ENCODE peak calls at places on chromosomes 2 and 18, in four cellular contexts. One of them, this sample, is unnamed.

GRCh38 chr2:129396980-129397599 is 582.4 kb upstream of the RAB6C start:
- DNase-seq in hepatocyte: peak
- DNase-seq in uterus: no peak
- DNase-seq in left ventricle myocardium inferior: no peak
- DNase-seq in this sample: no peak

GRCh38 chr2:133676392-133677130 is 108.3 kb upstream of the NCKAP5 start:
- DNase-seq in left ventricle myocardium inferior: no peak
- DNase-seq in uterus: no peak
- DNase-seq in hepatocyte: no peak
- DNase-seq in this sample: no peak

GRCh38 chr2:45170191-45170975 is 161.1 kb upstream of the SIX2 start:
- DNase-seq in hepatocyte: no peak
- DNase-seq in left ventricle myocardium inferior: no peak
- DNase-seq in uterus: no peak
- DNase-seq in this sample: no peak

GRCh38 chr2:176818653-176819052 is 393.9 kb upstream of the HNRNPA3 start:
- DNase-seq in uterus: peak
- DNase-seq in left ventricle myocardium inferior: no peak
- DNase-seq in hepatocyte: no peak
- DNase-seq in this sample: no peak

GRCh38 chr2:55364189-55365055 is 55.2 kb downstream of the CCDC88A start:
- DNase-seq in uterus: peak
- DNase-seq in left ventricle myocardium inferior: no peak
- DNase-seq in hepatocyte: no peak
- DNase-seq in this sample: no peak

GRCh38 chr18:79988079-79988924 is at the start of gene TXNL4A:
- DNase-seq in hepatocyte: peak
- DNase-seq in left ventricle myocardium inferior: peak
- DNase-seq in uterus: peak
- DNase-seq in this sample: peak

GRCh38 chr2:60746318-60746717 is 9.8 kb upstream of the PAPOLG start:
- DNase-seq in hepatocyte: no peak
- DNase-seq in left ventricle myocardium inferior: no peak
- DNase-seq in uterus: no peak
- DNase-seq in this sample: no peak

GRCh38 chr18:59540356-59540755 is 156.9 kb downstream of the CCBE1 start:
- DNase-seq in hepatocyte: no peak
- DNase-seq in uterus: no peak
- DNase-seq in left ventricle myocardium inferior: no peak
- DNase-seq in this sample: no peak

GRCh38 chr2:187915810-187916209 is 361.6 kb upstream of the TFPI start:
- DNase-seq in uterus: no peak
- DNase-seq in left ventricle myocardium inferior: no peak
- DNase-seq in hepatocyte: no peak
- DNase-seq in this sample: no peak

GRCh38 chr2:74206180-74206688 is 7.8 kb downstream of the MTHFD2 start:
- DNase-seq in left ventricle myocardium inferior: no peak
- DNase-seq in uterus: no peak
- DNase-seq in hepatocyte: peak
- DNase-seq in this sample: peak

GRCh38 chr2:128439231-128440086 is 120.8 kb upstream of the HS6ST1 start:
- DNase-seq in hepatocyte: no peak
- DNase-seq in uterus: peak
- DNase-seq in left ventricle myocardium inferior: peak
- DNase-seq in this sample: peak

GRCh38 chr2:35468271-35468670 is 887.3 kb upstream of the CRIM1 start:
- DNase-seq in hepatocyte: no peak
- DNase-seq in uterus: no peak
- DNase-seq in left ventricle myocardium inferior: no peak
- DNase-seq in this sample: no peak

GRCh38 chr18:33914399-33914798 is 310.3 kb downstream of the NOL4 start:
- DNase-seq in left ventricle myocardium inferior: no peak
- DNase-seq in uterus: no peak
- DNase-seq in hepatocyte: no peak
- DNase-seq in this sample: no peak

GRCh38 chr2:59585657-59586056 is 967.8 kb downstream of the BCL11A start:
- DNase-seq in left ventricle myocardium inferior: no peak
- DNase-seq in hepatocyte: peak
- DNase-seq in uterus: no peak
- DNase-seq in this sample: no peak

GRCh38 chr2:44772670-44773378 is 168.7 kb upstream of the SIX3 start:
- DNase-seq in uterus: no peak
- DNase-seq in left ventricle myocardium inferior: no peak
- DNase-seq in hepatocyte: no peak
- DNase-seq in this sample: no peak

GRCh38 chr2:106982350-106982749 is 96.4 kb upstream of the ST6GAL2 start:
- DNase-seq in uterus: no peak
- DNase-seq in hepatocyte: no peak
- DNase-seq in left ventricle myocardium inferior: no peak
- DNase-seq in this sample: no peak

GRCh38 chr2:25159947-25160346 is 8.4 kb downstream of the POMC start:
- DNase-seq in left ventricle myocardium inferior: no peak
- DNase-seq in hepatocyte: peak
- DNase-seq in uterus: no peak
- DNase-seq in this sample: no peak

GRCh38 chr2:75606851-75607798 is 39.5 kb upstream of the MRPL19 start:
- DNase-seq in left ventricle myocardium inferior: no peak
- DNase-seq in uterus: no peak
- DNase-seq in hepatocyte: no peak
- DNase-seq in this sample: no peak

GRCh38 chr2:73043978-73044832 is 27.3 kb downstream of the SFXN5 start:
- DNase-seq in uterus: no peak
- DNase-seq in left ventricle myocardium inferior: no peak
- DNase-seq in hepatocyte: no peak
- DNase-seq in this sample: peak

GRCh38 chr18:56789004-56789888 is 138.1 kb downstream of the WDR7 start:
- DNase-seq in left ventricle myocardium inferior: no peak
- DNase-seq in hepatocyte: peak
- DNase-seq in uterus: no peak
- DNase-seq in this sample: no peak

GRCh38 chr2:119263656-119264055 is 40.0 kb downstream of the STEAP3 start:
- DNase-seq in hepatocyte: no peak
- DNase-seq in left ventricle myocardium inferior: no peak
- DNase-seq in uterus: no peak
- DNase-seq in this sample: no peak

GRCh38 chr18:7566587-7567486 is at the start of gene PTPRM:
- DNase-seq in left ventricle myocardium inferior: peak
- DNase-seq in uterus: peak
- DNase-seq in hepatocyte: peak
- DNase-seq in this sample: peak

GRCh38 chr18:13070460-13070859 is 79.3 kb downstream of the CEP192 start:
- DNase-seq in uterus: no peak
- DNase-seq in hepatocyte: peak
- DNase-seq in left ventricle myocardium inferior: peak
- DNase-seq in this sample: no peak

GRCh38 chr2:219576505-219577388 is 4.6 kb downstream of the INHA start:
- DNase-seq in left ventricle myocardium inferior: no peak
- DNase-seq in uterus: no peak
- DNase-seq in hepatocyte: peak
- DNase-seq in this sample: no peak

GRCh38 chr2:50691518-50691917 is 340.4 kb downstream of the NRXN1 start:
- DNase-seq in uterus: no peak
- DNase-seq in hepatocyte: no peak
- DNase-seq in left ventricle myocardium inferior: no peak
- DNase-seq in this sample: no peak

GRCh38 chr2:50491541-50492114 is 540.3 kb downstream of the NRXN1 start:
- DNase-seq in hepatocyte: peak
- DNase-seq in left ventricle myocardium inferior: no peak
- DNase-seq in uterus: no peak
- DNase-seq in this sample: no peak

GRCh38 chr2:127706215-127706990 is 5.1 kb downstream of the SFT2D3 start:
- DNase-seq in hepatocyte: no peak
- DNase-seq in left ventricle myocardium inferior: no peak
- DNase-seq in uterus: no peak
- DNase-seq in this sample: no peak

GRCh38 chr2:112108238-112108832 is 29.9 kb upstream of the FBLN7 start:
- DNase-seq in uterus: no peak
- DNase-seq in left ventricle myocardium inferior: no peak
- DNase-seq in hepatocyte: no peak
- DNase-seq in this sample: no peak

GRCh38 chr2:11764359-11764758 is 17.9 kb downstream of the LPIN1 start:
- DNase-seq in left ventricle myocardium inferior: peak
- DNase-seq in uterus: no peak
- DNase-seq in hepatocyte: no peak
- DNase-seq in this sample: peak

GRCh38 chr2:208064220-208064951 is 39.1 kb upstream of the PLEKHM3 start:
- DNase-seq in hepatocyte: no peak
- DNase-seq in left ventricle myocardium inferior: no peak
- DNase-seq in uterus: no peak
- DNase-seq in this sample: no peak

GRCh38 chr2:186460465-186460864 is 25.6 kb upstream of the ZC3H15 start:
- DNase-seq in hepatocyte: peak
- DNase-seq in left ventricle myocardium inferior: no peak
- DNase-seq in uterus: no peak
- DNase-seq in this sample: no peak

GRCh38 chr2:120262761-120263428 is 10.2 kb downstream of the RALB start:
- DNase-seq in left ventricle myocardium inferior: no peak
- DNase-seq in hepatocyte: no peak
- DNase-seq in uterus: no peak
- DNase-seq in this sample: no peak

GRCh38 chr2:229273384-229274338 is 2.6 kb upstream of the PID1 start:
- DNase-seq in left ventricle myocardium inferior: peak
- DNase-seq in uterus: peak
- DNase-seq in hepatocyte: peak
- DNase-seq in this sample: no peak

GRCh38 chr2:217060951-217061547 is 201.2 kb upstream of the TNP1 start:
- DNase-seq in left ventricle myocardium inferior: no peak
- DNase-seq in hepatocyte: no peak
- DNase-seq in uterus: no peak
- DNase-seq in this sample: no peak

GRCh38 chr18:35917043-35917442 is 55.4 kb upstream of the RMP24 start:
- DNase-seq in hepatocyte: no peak
- DNase-seq in uterus: no peak
- DNase-seq in left ventricle myocardium inferior: no peak
- DNase-seq in this sample: no peak

GRCh38 chr18:47191956-47192355 is 15.8 kb upstream of the IER3IP1 start:
- DNase-seq in left ventricle myocardium inferior: no peak
- DNase-seq in hepatocyte: peak
- DNase-seq in uterus: no peak
- DNase-seq in this sample: no peak

GRCh38 chr2:18701981-18702380 is 112.6 kb upstream of the NT5C1B start:
- DNase-seq in uterus: no peak
- DNase-seq in left ventricle myocardium inferior: no peak
- DNase-seq in hepatocyte: no peak
- DNase-seq in this sample: no peak

GRCh38 chr2:216589779-216590178 is 43.4 kb upstream of the IGFBP2 start:
- DNase-seq in hepatocyte: no peak
- DNase-seq in uterus: no peak
- DNase-seq in left ventricle myocardium inferior: no peak
- DNase-seq in this sample: no peak

GRCh38 chr2:97995026-97995733 is 568 bp downstream of the TMEM131 start:
- DNase-seq in left ventricle myocardium inferior: peak
- DNase-seq in uterus: peak
- DNase-seq in hepatocyte: peak
- DNase-seq in this sample: no peak

DNA sequence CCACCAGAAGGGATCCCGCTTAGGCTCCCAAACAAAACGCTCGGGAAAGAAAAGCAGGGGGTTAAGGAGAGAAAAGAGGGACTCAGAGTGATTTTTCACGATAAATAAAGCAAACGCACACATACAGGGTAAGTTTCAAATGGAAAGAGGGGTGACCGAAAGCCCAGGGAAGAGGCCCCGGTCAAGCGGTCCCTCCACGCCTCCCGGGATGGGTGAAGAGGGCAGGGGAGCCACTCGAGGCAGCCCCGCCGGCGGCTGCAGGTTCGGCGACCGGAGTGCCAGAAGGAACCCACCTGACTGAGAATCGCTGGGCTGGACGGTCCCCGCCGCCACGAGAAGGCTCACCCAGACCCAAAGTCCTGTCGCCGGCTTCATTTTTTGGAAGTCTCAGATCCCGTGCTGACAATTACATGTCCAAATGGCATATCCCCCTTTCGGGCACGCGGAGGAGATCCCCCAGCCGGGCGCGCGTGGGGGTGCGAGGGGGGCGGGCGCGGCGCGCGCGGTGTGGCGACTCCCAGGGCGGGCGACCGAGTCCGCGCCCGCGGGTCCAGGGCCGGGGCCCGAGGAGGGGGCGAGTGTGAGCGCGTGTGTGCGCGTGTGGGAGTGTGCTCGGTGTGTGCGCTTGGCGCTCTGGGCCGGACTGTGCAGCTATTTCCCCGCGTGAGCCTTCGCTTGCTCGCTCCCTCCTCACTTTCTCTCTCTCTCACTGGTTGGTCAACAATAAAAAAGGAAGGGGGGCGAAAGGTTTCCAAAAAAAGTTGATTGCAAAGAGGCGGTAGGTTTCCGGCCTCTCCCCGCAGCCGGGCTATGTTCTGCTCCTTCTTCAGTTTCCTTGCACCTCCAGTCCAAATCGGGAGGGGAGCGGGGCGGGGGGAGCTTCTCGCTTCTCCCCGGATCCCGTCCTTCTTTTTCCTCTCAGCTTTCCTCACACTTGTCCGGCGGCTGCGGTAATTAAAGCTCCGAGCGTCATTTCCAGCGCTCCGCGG is at the start of gene ERBB4:
- DNase-seq in left ventricle myocardium inferior: peak
- DNase-seq in uterus: no peak
- DNase-seq in hepatocyte: peak
- DNase-seq in this sample: peak
- H3K27ac ChIP-seq in left ventricle myocardium inferior: peak
- H3K27ac ChIP-seq in uterus: no peak
- H3K27ac ChIP-seq in hepatocyte: no peak
- H3K27ac ChIP-seq in this sample: peak

GRCh38 chr2:9375857-9376428 is 47.4 kb downstream of the ITGB1BP1 start:
- DNase-seq in left ventricle myocardium inferior: no peak
- DNase-seq in uterus: no peak
- DNase-seq in hepatocyte: no peak
- DNase-seq in this sample: no peak
- TF ChIP-seq CTCF in left ventricle myocardium inferior: no peak
- TF ChIP-seq CTCF in uterus: no peak
- TF ChIP-seq CTCF in hepatocyte: no peak
- TF ChIP-seq CTCF in this sample: no peak

GRCh38 chr18:49016648-49017539 is 66.1 kb upstream of the SMAD7 start:
- DNase-seq in hepatocyte: peak
- DNase-seq in uterus: peak
- DNase-seq in left ventricle myocardium inferior: no peak
- DNase-seq in this sample: peak
- H3K27ac ChIP-seq in hepatocyte: peak
- H3K27ac ChIP-seq in uterus: no peak
- H3K27ac ChIP-seq in left ventricle myocardium inferior: no peak
- H3K27ac ChIP-seq in this sample: no peak

GRCh38 chr2:204571911-204572310 is 26.6 kb downstream of the PARD3B start:
- DNase-seq in uterus: no peak
- DNase-seq in left ventricle myocardium inferior: no peak
- DNase-seq in hepatocyte: no peak
- DNase-seq in this sample: no peak
- TF ChIP-seq CTCF in uterus: no peak
- TF ChIP-seq CTCF in left ventricle myocardium inferior: no peak
- TF ChIP-seq CTCF in hepatocyte: no peak
- TF ChIP-seq CTCF in this sample: no peak

This sample was measured in coronary artery.